ENCODE peak calls at places on chromosomes 16 and 17, in five cellular contexts. I is substantia nigra, V is anterior cingulate cortex, L is neural progenitor cell, Y is HTR-8/SVneo. O is an unnamed sample.

GRCh38 chr16:68992521-68992920 is 112.9 kb upstream of the HAS3 start:
- DNase-seq in I (no peak), Y (peak), L (no peak), V (no peak), O (no peak)

GRCh38 chr16:80231888-80232287 is 308.9 kb upstream of the DYNLRB2 start:
- DNase-seq in V (no peak), L (no peak), Y (peak), I (no peak), O (no peak)

GRCh38 chr17:2694381-2695242 is 17.0 kb downstream of the CLUH start:
- DNase-seq in V (no peak), Y (no peak), I (no peak), L (no peak), O (peak)

GRCh38 chr17:29930399-29931010 is 477 bp upstream of the SSH2 start:
- DNase-seq in Y (no peak), L (peak), V (no peak), I (peak), O (no peak)

GRCh38 chr17:65800655-65801054 is 239.2 kb upstream of the AXIN2 start:
- DNase-seq in V (no peak), Y (no peak), L (no peak), I (no peak), O (no peak)

GRCh38 chr17:75069783-75070182 is 18.0 kb upstream of the SLC16A5 start:
- DNase-seq in L (no peak), Y (peak), I (no peak), V (no peak), O (no peak)

GRCh38 chr16:4303973-4304372 is 11.9 kb upstream of the GLIS2 start:
- DNase-seq in Y (no peak), I (peak), L (no peak), V (peak), O (no peak)

GRCh38 chr16:1089439-1089821 is 6.6 kb downstream of the C1QTNF8 start:
- DNase-seq in Y (no peak), V (no peak), I (peak), L (no peak), O (no peak)

GRCh38 chr17:42276359-42276608 is at the start of gene STAT5B:
- DNase-seq in I (peak), Y (no peak), L (peak), V (peak), O (peak)

GRCh38 chr16:89565506-89566372 is 5.3 kb downstream of the RPL13 start:
- DNase-seq in L (peak), I (peak), V (peak), Y (no peak), O (no peak)

GRCh38 chr17:57803026-57803425 is 46.8 kb downstream of the MRPS23 start:
- DNase-seq in L (peak), Y (no peak), V (no peak), I (no peak), O (no peak)

GRCh38 chr17:4001048-4001590 is 36.9 kb upstream of the ATP2A3 start:
- DNase-seq in I (no peak), V (no peak), Y (no peak), L (no peak), O (peak)

GRCh38 chr17:77863814-77864161 is 94.7 kb upstream of the TNRC6C start:
- DNase-seq in Y (no peak), V (no peak), I (no peak), L (no peak), O (no peak)

GRCh38 chr17:19013806-19014627 is 9.5 kb upstream of the FAM83G start:
- DNase-seq in I (no peak), Y (no peak), V (no peak), L (no peak), O (no peak)

GRCh38 chr16:20612551-20613470 is 36.6 kb upstream of the ACSM2B start:
- DNase-seq in I (peak), Y (no peak), L (no peak), V (peak), O (peak)

GRCh38 chr16:81261049-81261648 is 22.7 kb downstream of the BCO1 start:
- DNase-seq in L (no peak), Y (no peak), V (no peak), I (no peak), O (no peak)

O was measured in sigmoid colon.